ENCODE peak calls at places on chromosomes 12 and 14, in four cellular contexts. One of them, this sample, is unnamed.

GRCh38 chr12:107558141-107558815 is 127.3 kb upstream of the PWP1 start:
- DNase-seq in hippocampal formation: no peak
- DNase-seq in T-cell: no peak
- DNase-seq in stimulated activated CD4-positive, alpha-beta T cell treated with anti-CD3 and anti-CD28 coated beads, Interleukin-4, amount 100 ng/mL, for 48 hours: no peak
- DNase-seq in this sample: no peak

GRCh38 chr12:45575417-45575816 is 154.1 kb upstream of the ARID2 start:
- DNase-seq in hippocampal formation: no peak
- DNase-seq in T-cell: no peak
- DNase-seq in stimulated activated CD4-positive, alpha-beta T cell treated with anti-CD3 and anti-CD28 coated beads, Interleukin-4, amount 100 ng/mL, for 48 hours: no peak
- DNase-seq in this sample: no peak

GRCh38 chr12:9391751-9392240 is 183.6 kb upstream of the PZP start:
- DNase-seq in hippocampal formation: no peak
- DNase-seq in T-cell: no peak
- DNase-seq in stimulated activated CD4-positive, alpha-beta T cell treated with anti-CD3 and anti-CD28 coated beads, Interleukin-4, amount 100 ng/mL, for 48 hours: no peak
- DNase-seq in this sample: no peak

GRCh38 chr12:110543252-110543959 is 39.7 kb downstream of the PPTC7 start:
- DNase-seq in hippocampal formation: peak; percentile 13
- DNase-seq in T-cell: no peak
- DNase-seq in stimulated activated CD4-positive, alpha-beta T cell treated with anti-CD3 and anti-CD28 coated beads, Interleukin-4, amount 100 ng/mL, for 48 hours: no peak
- DNase-seq in this sample: no peak

GRCh38 chr14:81805785-81806184 is 272.1 kb upstream of the SEL1L start:
- DNase-seq in hippocampal formation: no peak
- DNase-seq in T-cell: no peak
- DNase-seq in stimulated activated CD4-positive, alpha-beta T cell treated with anti-CD3 and anti-CD28 coated beads, Interleukin-4, amount 100 ng/mL, for 48 hours: no peak
- DNase-seq in this sample: no peak

GRCh38 chr12:11812558-11813421 is 163.3 kb downstream of the ETV6 start:
- DNase-seq in hippocampal formation: peak; percentile 54
- DNase-seq in T-cell: peak; percentile 14
- DNase-seq in stimulated activated CD4-positive, alpha-beta T cell treated with anti-CD3 and anti-CD28 coated beads, Interleukin-4, amount 100 ng/mL, for 48 hours: no peak
- DNase-seq in this sample: no peak

GRCh38 chr12:124162151-124163110 is 132.5 kb upstream of the RFLNA start:
- DNase-seq in hippocampal formation: no peak
- DNase-seq in T-cell: no peak
- DNase-seq in stimulated activated CD4-positive, alpha-beta T cell treated with anti-CD3 and anti-CD28 coated beads, Interleukin-4, amount 100 ng/mL, for 48 hours: no peak
- DNase-seq in this sample: no peak

GRCh38 chr14:64387232-64387737 is 868 bp upstream of the MTHFD1 start:
- DNase-seq in hippocampal formation: no peak
- DNase-seq in T-cell: no peak
- DNase-seq in stimulated activated CD4-positive, alpha-beta T cell treated with anti-CD3 and anti-CD28 coated beads, Interleukin-4, amount 100 ng/mL, for 48 hours: no peak
- DNase-seq in this sample: no peak

GRCh38 chr14:51119411-51120051 is 24.6 kb upstream of the TRIM9 start:
- DNase-seq in hippocampal formation: no peak
- DNase-seq in T-cell: no peak
- DNase-seq in stimulated activated CD4-positive, alpha-beta T cell treated with anti-CD3 and anti-CD28 coated beads, Interleukin-4, amount 100 ng/mL, for 48 hours: no peak
- DNase-seq in this sample: no peak

GRCh38 chr12:102496571-102496970 is 16.2 kb upstream of the IGF1 start:
- DNase-seq in hippocampal formation: no peak
- DNase-seq in T-cell: no peak
- DNase-seq in stimulated activated CD4-positive, alpha-beta T cell treated with anti-CD3 and anti-CD28 coated beads, Interleukin-4, amount 100 ng/mL, for 48 hours: no peak
- DNase-seq in this sample: no peak

GRCh38 chr14:103698380-103699260 is 16.6 kb downstream of the XRCC3 start:
- DNase-seq in hippocampal formation: no peak
- DNase-seq in T-cell: no peak
- DNase-seq in stimulated activated CD4-positive, alpha-beta T cell treated with anti-CD3 and anti-CD28 coated beads, Interleukin-4, amount 100 ng/mL, for 48 hours: no peak
- DNase-seq in this sample: no peak

GRCh38 chr14:102527255-102528232 is 18.0 kb upstream of the ANKRD9 start:
- DNase-seq in hippocampal formation: no peak
- DNase-seq in T-cell: no peak
- DNase-seq in stimulated activated CD4-positive, alpha-beta T cell treated with anti-CD3 and anti-CD28 coated beads, Interleukin-4, amount 100 ng/mL, for 48 hours: no peak
- DNase-seq in this sample: no peak

GRCh38 chr12:127773520-127773919 is 493.4 kb upstream of the TMEM132C start:
- DNase-seq in hippocampal formation: no peak
- DNase-seq in T-cell: no peak
- DNase-seq in stimulated activated CD4-positive, alpha-beta T cell treated with anti-CD3 and anti-CD28 coated beads, Interleukin-4, amount 100 ng/mL, for 48 hours: no peak
- DNase-seq in this sample: no peak

GRCh38 chr12:9707864-9708808 is 24.8 kb downstream of the CLECL1 start:
- DNase-seq in hippocampal formation: peak; percentile 23
- DNase-seq in T-cell: peak; percentile 64
- DNase-seq in stimulated activated CD4-positive, alpha-beta T cell treated with anti-CD3 and anti-CD28 coated beads, Interleukin-4, amount 100 ng/mL, for 48 hours: no peak
- DNase-seq in this sample: peak; percentile 74

GRCh38 chr14:78153069-78153351 is 17.2 kb upstream of the NRXN3 start:
- DNase-seq in hippocampal formation: no peak
- DNase-seq in T-cell: no peak
- DNase-seq in stimulated activated CD4-positive, alpha-beta T cell treated with anti-CD3 and anti-CD28 coated beads, Interleukin-4, amount 100 ng/mL, for 48 hours: no peak
- DNase-seq in this sample: no peak

GRCh38 chr12:124036117-124037109 is 63.4 kb downstream of the ZNF664 start:
- DNase-seq in hippocampal formation: peak; percentile 69
- DNase-seq in T-cell: peak; percentile 41
- DNase-seq in stimulated activated CD4-positive, alpha-beta T cell treated with anti-CD3 and anti-CD28 coated beads, Interleukin-4, amount 100 ng/mL, for 48 hours: peak; percentile 25
- DNase-seq in this sample: peak; percentile 42

GRCh38 chr14:44109041-44109440 is 398.0 kb downstream of the FSCB start:
- DNase-seq in hippocampal formation: no peak
- DNase-seq in T-cell: no peak
- DNase-seq in stimulated activated CD4-positive, alpha-beta T cell treated with anti-CD3 and anti-CD28 coated beads, Interleukin-4, amount 100 ng/mL, for 48 hours: no peak
- DNase-seq in this sample: no peak

GRCh38 chr14:67575684-67576083 is 24.4 kb downstream of the PIGH start:
- DNase-seq in hippocampal formation: no peak
- DNase-seq in T-cell: no peak
- DNase-seq in stimulated activated CD4-positive, alpha-beta T cell treated with anti-CD3 and anti-CD28 coated beads, Interleukin-4, amount 100 ng/mL, for 48 hours: no peak
- DNase-seq in this sample: no peak

GRCh38 chr12:100767950-100768349 is 26.6 kb upstream of the ANO4 start:
- DNase-seq in hippocampal formation: no peak
- DNase-seq in T-cell: no peak
- DNase-seq in stimulated activated CD4-positive, alpha-beta T cell treated with anti-CD3 and anti-CD28 coated beads, Interleukin-4, amount 100 ng/mL, for 48 hours: no peak
- DNase-seq in this sample: no peak

GRCh38 chr14:68677901-68678300 is 115.0 kb downstream of the ZFP36L1 start:
- DNase-seq in hippocampal formation: no peak
- DNase-seq in T-cell: no peak
- DNase-seq in stimulated activated CD4-positive, alpha-beta T cell treated with anti-CD3 and anti-CD28 coated beads, Interleukin-4, amount 100 ng/mL, for 48 hours: no peak
- DNase-seq in this sample: no peak

GRCh38 chr12:123119808-123120207 is 31.1 kb downstream of the PITPNM2 start:
- DNase-seq in hippocampal formation: no peak
- DNase-seq in T-cell: peak; percentile 32
- DNase-seq in stimulated activated CD4-positive, alpha-beta T cell treated with anti-CD3 and anti-CD28 coated beads, Interleukin-4, amount 100 ng/mL, for 48 hours: peak; percentile 28
- DNase-seq in this sample: no peak

GRCh38 chr14:103535891-103536565 is 7.0 kb downstream of the TRMT61A start:
- DNase-seq in hippocampal formation: no peak
- DNase-seq in T-cell: no peak
- DNase-seq in stimulated activated CD4-positive, alpha-beta T cell treated with anti-CD3 and anti-CD28 coated beads, Interleukin-4, amount 100 ng/mL, for 48 hours: no peak
- DNase-seq in this sample: no peak

GRCh38 chr14:21025374-21026151 is 702 bp upstream of the NDRG2 start:
- DNase-seq in hippocampal formation: peak; percentile 83
- DNase-seq in T-cell: no peak
- DNase-seq in stimulated activated CD4-positive, alpha-beta T cell treated with anti-CD3 and anti-CD28 coated beads, Interleukin-4, amount 100 ng/mL, for 48 hours: no peak
- DNase-seq in this sample: no peak